ENCODE peak calls at places on chromosomes 5 and 9, in six cellular contexts. I is cardiac muscle cell, C is dorsolateral prefrontal cortex, B is brain microvascular endothelial cell, T is body of pancreas, O is tibial artery. N is an unnamed sample.

GRCh38 chr5:10442581-10442980 is 902 bp downstream of the ROPN1L start:
- DNase-seq in I (no peak), C (no peak), O (no peak), T (no peak), B (no peak), N (no peak)

GRCh38 chr9:96020822-96021615 is 145.5 kb downstream of the ERCC6L2 start:
- DNase-seq in I (peak), T (peak), C (peak), O (no peak), B (peak), N (peak)

GRCh38 chr5:158434749-158435148 is 575.8 kb upstream of the CLINT1 start:
- DNase-seq in I (no peak), T (no peak), O (no peak), B (no peak), C (no peak), N (no peak)

GRCh38 chr9:124873664-124874063 is 11.7 kb downstream of the ARPC5L start:
- DNase-seq in I (no peak), O (no peak), B (no peak), C (peak), T (no peak), N (no peak)

GRCh38 chr5:122789461-122790171 is 14.7 kb downstream of the SNX2 start:
- DNase-seq in T (no peak), C (no peak), B (no peak), O (no peak), I (no peak), N (no peak)

GRCh38 chr5:134714120-134714519 is 24.2 kb upstream of the CAMLG start:
- DNase-seq in C (no peak), O (no peak), B (peak), I (no peak), T (no peak), N (no peak)

GRCh38 chr9:129069128-129069824 is 11.6 kb upstream of the DOLPP1 start:
- DNase-seq in T (peak), I (peak), O (peak), C (peak), B (no peak), N (no peak)

GRCh38 chr9:132116583-132116982 is 36.9 kb upstream of the MED27 start:
- DNase-seq in B (no peak), C (no peak), I (no peak), T (no peak), O (no peak), N (no peak)

GRCh38 chr5:76204713-76205112 is 121.5 kb downstream of the SV2C start:
- DNase-seq in O (no peak), B (no peak), T (peak), C (no peak), I (peak), N (peak)

GRCh38 chr9:136295537-136296433 is 8.1 kb downstream of the CCDC187 start:
- DNase-seq in B (no peak), I (no peak), C (no peak), O (no peak), T (no peak), N (no peak)

GRCh38 chr5:150946351-150946905 is 41.6 kb upstream of the ZNF300 start:
- DNase-seq in O (peak), I (no peak), T (peak), B (peak), C (peak), N (no peak)

DNA sequence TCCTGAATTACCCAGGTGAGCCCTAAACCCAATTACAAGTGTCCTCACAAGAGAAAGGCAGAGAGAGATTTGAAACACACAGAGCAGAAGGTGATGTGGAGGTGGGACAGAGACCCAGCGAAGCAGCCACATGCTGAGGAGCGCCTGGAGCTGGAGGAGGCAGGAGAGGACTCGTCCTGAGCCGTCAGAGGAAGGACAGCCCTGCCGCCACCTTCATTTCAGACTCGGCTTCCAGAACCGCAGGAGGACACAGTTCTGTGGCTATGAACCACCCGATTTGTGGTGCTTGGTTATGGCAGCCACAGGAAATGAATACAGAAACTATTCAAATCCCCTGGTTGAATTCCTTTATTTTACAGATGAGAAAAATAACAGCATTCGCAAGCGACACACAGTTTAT is 16.4 kb upstream of the FBP1 start:
- DNase-seq in C (no peak), B (no peak), T (no peak), I (no peak), O (no peak), N (no peak)
- H3K27ac ChIP-seq in C (peak), B (no peak), T (no peak), I (no peak), O (no peak), N (no peak)

DNA sequence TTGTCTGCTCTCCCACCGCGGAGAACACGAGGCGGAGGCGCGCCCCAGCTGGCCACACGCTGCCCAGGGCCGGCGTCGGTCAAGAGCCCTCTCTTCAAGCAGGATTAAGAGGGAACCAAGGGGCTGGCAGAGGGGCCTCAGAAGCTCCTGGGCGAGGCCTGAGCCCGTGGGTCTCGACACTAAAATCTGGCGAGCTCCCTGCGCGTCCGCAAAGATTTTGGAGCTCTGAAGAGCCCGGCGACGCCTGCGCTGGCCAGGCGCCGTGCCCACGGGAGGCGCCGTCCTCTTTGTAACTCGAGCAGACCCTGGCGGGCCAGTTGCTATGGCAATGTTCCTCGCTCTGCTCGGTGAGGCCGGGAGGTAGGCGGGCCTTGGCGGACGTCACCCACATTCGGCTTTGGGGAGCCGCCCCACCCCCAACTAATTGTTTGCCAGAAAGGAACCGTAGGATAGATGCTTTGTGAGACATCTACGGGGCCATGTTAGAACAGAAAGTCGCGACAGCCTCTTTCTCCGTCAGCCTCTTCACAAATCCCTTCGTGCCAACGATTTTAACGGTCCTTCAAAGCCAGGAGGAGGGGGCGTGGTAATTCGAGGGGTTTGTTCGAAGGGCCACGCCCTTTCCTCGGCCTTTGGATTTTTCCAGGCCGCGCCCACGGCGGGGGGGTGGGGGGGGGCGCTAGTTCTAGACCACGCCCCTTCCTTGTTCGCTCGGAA is 735 bp upstream of the CNOT8 start:
- DNase-seq in B (peak), C (peak), I (peak), O (peak), T (peak), N (peak)
- TF ChIP-seq CTCF in B (peak), C (no peak), I (peak), O (peak), T (no peak), N (no peak)

GRCh38 chr9:98215266-98215665 is 22.8 kb upstream of the CORO2A start:
- DNase-seq in T (no peak), C (no peak), O (no peak), I (no peak), B (no peak), N (no peak)
- H3K27ac ChIP-seq in T (no peak), C (peak), O (no peak), I (no peak), B (no peak), N (peak)

GRCh38 chr9:118316831-118317230 is 612.6 kb downstream of the TLR4 start:
- DNase-seq in T (no peak), B (no peak), I (no peak), O (no peak), C (no peak), N (no peak)

GRCh38 chr9:118326326-118326725 is 622.1 kb downstream of the TLR4 start:
- DNase-seq in I (no peak), T (no peak), C (no peak), O (no peak), B (no peak), N (no peak)

GRCh38 chr9:118325757-118326156 is 621.6 kb downstream of the TLR4 start:
- DNase-seq in I (no peak), C (no peak), B (no peak), O (no peak), T (no peak), N (no peak)

GRCh38 chr9:118318770-118319443 is 614.7 kb downstream of the TLR4 start:
- DNase-seq in I (no peak), T (peak), B (no peak), O (no peak), C (peak), N (peak)

GRCh38 chr9:118321823-118322222 is 617.6 kb downstream of the TLR4 start:
- DNase-seq in C (no peak), I (no peak), B (no peak), O (no peak), T (no peak), N (no peak)
- TF ChIP-seq CTCF in C (no peak), I (no peak), B (no peak), O (no peak), T (no peak), N (no peak)

GRCh38 chr9:116544896-116545295 is 142.2 kb upstream of the TRIM32 start:
- DNase-seq in O (no peak), T (no peak), I (no peak), C (no peak), B (no peak), N (no peak)
- H3K27ac ChIP-seq in O (no peak), T (no peak), I (no peak), C (no peak), B (no peak), N (no peak)

GRCh38 chr9:126222363-126222834 is 104.2 kb upstream of the MVB12B start:
- DNase-seq in T (no peak), C (no peak), B (no peak), O (no peak), I (no peak), N (no peak)
- TF ChIP-seq CTCF in T (no peak), C (no peak), B (no peak), O (no peak), I (no peak), N (no peak)

DNA sequence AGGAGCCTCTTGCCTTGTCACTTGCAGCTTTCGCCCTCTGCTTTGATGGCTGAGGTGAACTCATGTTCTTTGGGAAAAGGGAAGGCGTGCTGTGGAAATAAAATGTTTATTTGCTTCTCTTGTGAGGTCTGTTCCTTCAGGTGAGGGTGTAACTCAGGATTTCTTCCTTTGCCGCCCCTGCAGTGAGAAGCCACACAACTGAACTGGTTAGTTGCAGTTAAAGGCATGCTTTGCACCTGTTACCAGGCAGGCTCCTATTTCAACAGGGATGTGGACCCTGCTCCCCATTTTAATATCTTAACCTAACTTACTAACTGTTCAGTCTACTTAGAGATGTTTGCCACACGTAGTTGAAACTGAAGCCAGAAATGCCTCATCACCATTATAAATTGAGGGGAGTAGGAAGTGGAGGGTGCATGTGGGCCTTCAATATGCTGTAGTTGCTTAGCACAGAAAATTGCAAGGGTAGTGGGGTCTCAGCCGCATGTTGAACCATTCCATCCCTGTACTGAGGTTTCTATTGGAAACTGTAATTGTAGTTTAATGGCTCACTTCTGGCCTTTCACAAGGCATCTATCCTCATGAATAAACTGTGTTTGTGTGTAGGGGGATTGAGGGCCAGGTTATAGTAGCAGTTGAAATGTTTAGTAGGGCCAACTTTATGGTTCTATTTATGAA is 7.9 kb downstream of the RACK1 start:
- DNase-seq in I (no peak), C (no peak), B (no peak), T (no peak), O (no peak), N (no peak)
- H3K27ac ChIP-seq in I (peak), C (no peak), B (no peak), T (no peak), O (no peak), N (peak)

DNA sequence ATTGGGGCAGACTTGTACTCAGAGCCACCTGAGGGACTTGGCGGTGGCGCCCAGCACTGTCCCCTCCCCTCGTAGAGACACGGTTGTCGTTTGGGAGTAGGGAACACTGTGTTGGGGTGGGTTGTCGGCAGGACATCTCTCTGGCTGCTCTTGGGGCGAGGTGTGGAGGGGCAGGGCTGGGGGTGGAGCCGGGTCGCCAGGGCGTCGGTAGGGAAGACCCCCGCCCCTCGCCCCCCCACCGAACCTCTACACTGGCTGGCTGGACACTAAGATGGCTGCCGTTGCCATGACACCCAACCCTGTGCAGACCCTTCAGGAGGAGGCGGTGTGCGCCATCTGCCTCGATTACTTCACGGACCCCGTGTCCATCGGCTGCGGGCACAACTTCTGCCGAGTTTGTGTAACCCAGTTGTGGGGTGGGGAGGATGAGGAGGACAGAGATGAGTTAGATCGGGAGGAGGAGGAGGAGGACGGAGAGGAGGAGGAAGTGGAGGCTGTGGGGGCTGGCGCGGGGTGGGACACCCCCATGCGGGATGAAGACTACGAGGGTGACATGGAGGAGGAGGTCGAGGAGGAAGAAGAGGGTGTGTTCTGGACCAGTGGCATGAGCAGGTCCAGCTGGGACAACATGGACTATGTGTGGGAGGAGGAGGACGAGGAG is 778 bp downstream of the TRIM41 start:
- DNase-seq in I (peak), T (peak), C (no peak), O (peak), B (no peak), N (no peak)
- TF ChIP-seq CTCF in I (no peak), T (no peak), C (no peak), O (no peak), B (no peak), N (no peak)

GRCh38 chr9:108654566-108654965 is 201.2 kb downstream of the ACTL7B start:
- DNase-seq in B (no peak), T (no peak), I (no peak), C (no peak), O (no peak), N (no peak)
- H3K27ac ChIP-seq in B (no peak), T (no peak), I (no peak), C (no peak), O (no peak), N (no peak)